ENCODE peak calls at places on chromosomes 4 and X, in ten cellular contexts. D is A172; K is activated naive CD8-positive, alpha-beta T cell treated with anti-CD3 and anti-CD28 coated beads, Interleukin-2, amount 50 U/mL, for 24 hours; L is RWPE1; J is left lung; C is AG10803; I is fibroblast of mammary gland; Y is T-helper 22 cell; W is HTR-8/SVneo; O is brain microvascular endothelial cell. P is an unnamed sample.

GRCh38 chrX:154411322-154411980 is at the start of gene TAFAZZIN:
- DNase-seq in D (peak), J (peak), I (peak), L (peak), O (no peak), C (peak), K (peak), W (peak), Y (peak), P (peak)

GRCh38 chrX:2325076-2325784 is 175.5 kb downstream of the DHRSX start:
- DNase-seq in O (peak), D (no peak), J (peak), I (peak), Y (peak), W (no peak), L (no peak), C (peak), K (peak), P (no peak)

GRCh38 chr4:104444685-104445084 is 50.0 kb downstream of the CXXC4 start:
- DNase-seq in L (no peak), O (no peak), W (no peak), J (no peak), K (no peak), Y (no peak), I (no peak), D (no peak), C (no peak), P (no peak)

GRCh38 chr4:110808371-110808878 is 185.5 kb upstream of the PITX2 start:
- DNase-seq in J (no peak), O (peak), C (no peak), I (peak), L (peak), Y (no peak), K (no peak), D (peak), W (no peak), P (peak)

GRCh38 chr4:740656-741282 is 35.1 kb downstream of the PCGF3 start:
- DNase-seq in Y (no peak), K (no peak), O (peak), W (no peak), L (no peak), D (no peak), J (no peak), I (no peak), C (no peak), P (no peak)

GRCh38 chrX:66676413-66676812 is 37.5 kb upstream of the EDA2R start:
- DNase-seq in I (peak), K (no peak), W (no peak), C (peak), L (no peak), O (peak), D (peak), J (no peak), Y (no peak), P (peak)

GRCh38 chr4:52290468-52290867 is 239.4 kb downstream of the SPATA18 start:
- DNase-seq in C (no peak), Y (no peak), W (no peak), J (no peak), D (no peak), K (no peak), L (no peak), O (no peak), I (no peak), P (no peak)

GRCh38 chrX:129188223-129188622 is 335.1 kb downstream of the SMARCA1 start:
- DNase-seq in I (no peak), Y (no peak), J (no peak), D (no peak), K (no peak), O (no peak), W (no peak), L (no peak), C (no peak), P (no peak)

GRCh38 chr4:161937596-161937995 is 226.2 kb downstream of the FSTL5 start:
- DNase-seq in Y (no peak), C (no peak), L (no peak), I (no peak), J (no peak), K (no peak), O (no peak), W (no peak), D (no peak), P (no peak)

GRCh38 chr4:18069806-18070205 is 48.3 kb upstream of the LCORL start:
- DNase-seq in D (no peak), O (no peak), W (no peak), C (no peak), I (no peak), L (no peak), J (no peak), K (no peak), Y (no peak), P (no peak)

GRCh38 chrX:154488336-154489075 is 1.9 kb downstream of the SLC10A3 start:
- DNase-seq in J (no peak), I (no peak), L (no peak), D (no peak), K (no peak), Y (no peak), W (no peak), C (no peak), O (no peak), P (no peak)

GRCh38 chrX:13013353-13014110 is 30.9 kb downstream of the FAM9C start:
- DNase-seq in K (no peak), J (peak), O (no peak), D (no peak), I (peak), L (no peak), C (peak), W (no peak), Y (no peak), P (no peak)

GRCh38 chrX:149903889-149904748 is 23.1 kb downstream of the MAGEA8 start:
- DNase-seq in C (peak), D (peak), K (no peak), O (peak), J (no peak), I (peak), W (no peak), Y (no peak), L (no peak), P (peak)

GRCh38 chrX:13898084-13898483 is 81.2 kb upstream of the GPM6B start:
- DNase-seq in K (peak), I (peak), L (no peak), C (peak), O (peak), J (no peak), W (no peak), D (peak), Y (no peak), P (peak)

GRCh38 chrX:132216806-132217202 is 2.4 kb downstream of the RAP2C start:
- DNase-seq in J (no peak), C (peak), D (no peak), W (no peak), K (no peak), O (no peak), L (no peak), I (peak), Y (peak), P (peak)

GRCh38 chr4:110032603-110033002 is 119.9 kb downstream of the EGF start:
- DNase-seq in J (peak), I (peak), L (no peak), K (no peak), Y (no peak), O (no peak), D (no peak), W (no peak), C (no peak), P (peak)

GRCh38 chr4:38985363-38986065 is 46.7 kb downstream of the TMEM156 start:
- DNase-seq in I (no peak), L (no peak), C (no peak), D (no peak), O (no peak), W (no peak), K (no peak), Y (no peak), J (no peak), P (no peak)

GRCh38 chr4:42048394-42048793 is 58.1 kb downstream of the SLC30A9 start:
- DNase-seq in Y (no peak), I (peak), J (no peak), K (no peak), C (peak), L (peak), D (peak), W (peak), O (peak), P (peak)

GRCh38 chr4:7256989-7257810 is 64.9 kb downstream of the SORCS2 start:
- DNase-seq in C (peak), I (no peak), O (no peak), L (no peak), Y (no peak), K (no peak), J (no peak), W (no peak), D (peak), P (no peak)

GRCh38 chr4:3732076-3733028 is 33.8 kb upstream of the ADRA2C start:
- DNase-seq in D (no peak), W (no peak), I (no peak), K (no peak), O (no peak), L (no peak), Y (no peak), C (no peak), J (no peak), P (no peak)

P was measured in MCF 10A.